ENCODE peak calls at places on chromosome 17, in four cellular contexts. B is transverse colon, Y is vagina, C is K562. T is an unnamed sample.

GRCh38 chr17:39199673-39199985 is 454 bp upstream of the RPL19 start:
- DNase-seq in Y (no peak), B (no peak), C (no peak), T (no peak)

GRCh38 chr17:37483311-37484039 is 6.2 kb upstream of the DUSP14 start:
- DNase-seq in Y (no peak), B (peak), C (no peak), T (no peak)

GRCh38 chr17:67974598-67975066 is 21.6 kb downstream of the C17orf58 start:
- DNase-seq in B (no peak), Y (no peak), C (no peak), T (no peak)

GRCh38 chr17:35901776-35902175 is 21.6 kb upstream of the CCL5 start:
- DNase-seq in C (no peak), Y (no peak), B (no peak), T (no peak)

GRCh38 chr17:12402963-12403622 is 262.6 kb upstream of the MYOCD start:
- DNase-seq in Y (peak), C (no peak), B (no peak), T (no peak)

GRCh38 chr17:66514227-66514806 is 211.9 kb downstream of the PRKCA start:
- DNase-seq in Y (no peak), C (no peak), B (no peak), T (no peak)

GRCh38 chr17:7323731-7324437 is 5.3 kb downstream of the NEURL4 start:
- DNase-seq in C (peak), B (peak), Y (no peak), T (peak)

GRCh38 chr17:39982069-39982371 is 1.4 kb downstream of the PSMD3 start:
- DNase-seq in B (no peak), C (no peak), Y (no peak), T (no peak)

GRCh38 chr17:73203135-73203787 is 10.4 kb downstream of the COG1 start:
- DNase-seq in C (no peak), Y (no peak), B (peak), T (no peak)

GRCh38 chr17:65055280-65055707 is 1.2 kb downstream of the GNA13 start:
- DNase-seq in Y (no peak), B (no peak), C (no peak), T (no peak)

GRCh38 chr17:21124096-21124495 is 2.7 kb upstream of the DHRS7B start:
- DNase-seq in B (no peak), Y (no peak), C (no peak), T (no peak)

GRCh38 chr17:72189781-72190593 is 69.2 kb downstream of the SOX9 start:
- DNase-seq in C (no peak), B (no peak), Y (no peak), T (no peak)

GRCh38 chr17:42180922-42181850 is at the start of gene KCNH4:
- DNase-seq in B (peak), C (peak), Y (no peak), T (peak)

GRCh38 chr17:10170233-10170632 is 28.2 kb downstream of the GAS7 start:
- DNase-seq in B (no peak), Y (no peak), C (no peak), T (no peak)

GRCh38 chr17:10789694-10790271 is 14.1 kb downstream of the TMEM238L start:
- DNase-seq in Y (no peak), B (no peak), C (no peak), T (no peak)

GRCh38 chr17:82076785-82077591 is 11.4 kb upstream of the DUS1L start:
- DNase-seq in Y (no peak), B (no peak), C (no peak), T (no peak)
- TF ChIP-seq POLR2AphosphoS5 in Y (no peak), B (no peak), C (peak), T (peak)

DNA sequence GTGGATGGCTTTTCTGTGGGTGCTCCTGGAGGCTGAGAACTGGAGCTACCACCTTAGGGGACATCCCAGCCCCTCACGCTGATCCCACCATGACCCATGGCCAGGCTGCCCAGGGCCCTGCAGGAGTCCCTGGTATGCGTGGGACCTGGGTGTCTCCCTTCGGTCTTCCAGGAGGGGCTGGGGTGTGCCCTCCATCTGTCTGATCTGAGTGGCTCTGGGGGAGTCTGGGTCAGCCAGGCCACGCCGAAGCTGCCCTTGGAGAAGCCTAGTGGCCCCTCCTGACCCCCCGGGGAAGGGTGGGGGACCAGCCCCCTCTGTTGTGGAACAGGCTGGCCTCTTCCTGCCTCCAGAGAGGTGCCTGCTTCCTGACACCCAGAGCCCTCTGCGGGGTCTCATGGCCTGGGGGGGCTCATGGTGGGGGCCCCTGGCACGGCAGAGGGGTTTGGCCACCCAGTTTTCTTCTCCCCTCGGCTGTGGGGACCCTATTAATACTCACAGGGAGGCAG is 10.7 kb downstream of the BAIAP2 start:
- DNase-seq in B (no peak), Y (no peak), C (no peak), T (no peak)
- TF ChIP-seq POLR2AphosphoS5 in B (no peak), Y (no peak), C (no peak), T (no peak)

GRCh38 chr17:56886288-56886721 is 27.5 kb downstream of the TRIM25 start:
- DNase-seq in C (no peak), B (peak), Y (no peak), T (no peak)
- TF ChIP-seq POLR2AphosphoS5 in C (no peak), B (peak), Y (no peak), T (no peak)

DNA sequence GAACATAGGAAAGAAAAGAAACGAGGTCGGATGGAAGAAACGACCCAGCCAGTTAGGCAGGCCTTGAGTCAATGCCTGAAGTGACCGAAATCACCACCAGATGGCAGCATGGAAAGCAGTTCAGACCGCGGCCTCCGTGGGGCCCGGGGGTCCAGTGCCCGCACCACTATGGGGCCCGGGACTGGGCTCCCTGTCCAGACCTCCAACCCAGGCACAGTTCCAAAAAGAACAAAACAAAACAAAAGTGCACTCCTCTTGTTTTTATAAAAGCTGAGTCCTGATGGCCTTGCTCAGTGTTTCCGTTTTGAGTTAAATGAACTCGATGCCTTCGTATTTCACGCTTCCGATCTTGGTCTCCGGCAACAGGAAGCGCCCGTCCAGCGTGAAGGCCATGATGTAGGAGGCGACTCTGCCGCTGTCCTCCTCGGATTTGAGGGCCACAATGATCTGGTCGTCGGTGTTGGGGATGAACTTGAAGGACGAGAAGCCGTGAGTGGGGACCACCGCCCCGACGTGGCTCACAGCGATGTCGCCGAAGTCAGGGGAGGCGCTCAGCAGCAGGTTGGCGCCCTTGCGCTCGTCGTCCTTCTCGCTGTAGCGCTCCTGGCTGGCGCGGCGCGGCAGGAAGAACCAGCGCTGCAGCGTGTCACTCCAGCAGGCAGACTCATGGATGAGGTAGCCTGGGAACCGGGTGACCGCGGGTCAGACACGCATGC is 13.7 kb upstream of the LGALS3BP start:
- DNase-seq in B (peak), Y (no peak), C (peak), T (peak)
- TF ChIP-seq POLR2AphosphoS5 in B (no peak), Y (no peak), C (no peak), T (no peak)

DNA sequence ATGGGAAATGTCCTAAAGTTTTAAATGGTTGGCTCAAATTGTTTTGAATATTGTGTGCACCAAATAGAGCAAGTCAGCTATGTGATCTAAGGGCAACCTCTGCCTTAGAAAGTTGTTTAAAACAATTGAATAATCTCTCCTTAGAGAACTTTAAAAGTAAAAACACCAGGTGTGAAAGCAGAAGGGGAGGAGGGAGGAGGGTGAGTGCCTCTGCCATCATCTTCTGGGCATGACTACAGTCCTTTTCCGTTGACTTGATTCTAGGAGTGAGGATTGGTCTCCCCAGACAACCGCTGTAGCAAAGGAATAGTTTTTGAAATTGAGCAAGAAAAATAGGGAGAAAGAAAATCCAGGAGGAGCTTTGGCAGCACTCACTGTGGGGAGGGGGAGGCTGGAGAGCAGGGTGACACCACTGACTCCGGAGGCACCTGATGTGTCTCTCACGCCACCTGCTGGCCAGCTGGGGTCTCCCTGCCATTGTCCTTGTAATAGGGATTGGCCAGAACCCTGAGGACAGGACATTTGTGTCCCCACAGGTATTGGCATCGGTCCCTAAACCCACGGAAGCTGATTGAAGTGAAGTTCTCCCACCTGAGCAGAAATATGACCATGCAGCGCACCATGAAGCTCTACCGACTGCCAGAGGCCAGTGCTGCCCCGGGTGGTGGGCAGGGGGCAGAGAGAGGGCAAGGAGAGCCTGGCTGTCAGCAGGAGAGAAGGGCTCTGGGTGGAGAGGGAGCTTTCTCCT is 33.3 kb downstream of the PLCD3 start:
- DNase-seq in Y (no peak), B (peak), C (peak), T (peak)
- TF ChIP-seq POLR2AphosphoS5 in Y (peak), B (peak), C (peak), T (no peak)

DNA sequence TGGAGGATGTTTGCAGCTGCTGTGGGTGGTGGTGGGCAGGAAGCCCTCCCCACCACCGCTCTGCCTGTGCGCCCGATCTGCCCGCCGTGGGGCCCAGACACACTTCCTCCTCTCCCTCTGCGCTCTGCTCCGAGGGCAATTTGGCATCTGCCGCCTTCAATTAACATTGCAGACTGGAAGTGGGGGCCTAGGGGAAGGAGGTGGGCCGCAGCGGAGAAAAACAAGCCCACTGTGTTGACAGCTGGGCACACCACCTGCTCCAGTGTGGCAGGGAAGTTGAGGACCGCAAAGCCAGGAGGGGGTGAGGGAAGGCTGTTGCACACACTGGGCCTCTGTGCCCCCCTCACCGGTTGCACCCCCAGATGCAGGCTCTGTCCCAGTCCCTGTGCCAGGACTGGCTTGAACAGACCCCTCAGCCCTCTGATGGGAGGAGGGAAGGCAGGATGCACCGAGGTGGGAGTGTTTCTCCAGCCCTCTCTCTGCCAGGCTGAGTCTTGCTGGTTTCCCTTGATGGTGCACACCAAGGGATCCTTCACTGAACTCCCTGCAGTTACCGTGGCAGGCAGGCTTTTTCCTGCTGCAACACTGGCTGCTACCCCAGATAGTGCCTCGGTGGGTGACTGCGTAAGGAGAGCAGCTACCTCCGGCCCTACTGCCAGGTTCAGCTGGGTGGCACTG is 72.8 kb upstream of the MED9 start:
- DNase-seq in Y (no peak), B (peak), C (no peak), T (no peak)
- TF ChIP-seq POLR2AphosphoS5 in Y (peak), B (no peak), C (no peak), T (no peak)

DNA sequence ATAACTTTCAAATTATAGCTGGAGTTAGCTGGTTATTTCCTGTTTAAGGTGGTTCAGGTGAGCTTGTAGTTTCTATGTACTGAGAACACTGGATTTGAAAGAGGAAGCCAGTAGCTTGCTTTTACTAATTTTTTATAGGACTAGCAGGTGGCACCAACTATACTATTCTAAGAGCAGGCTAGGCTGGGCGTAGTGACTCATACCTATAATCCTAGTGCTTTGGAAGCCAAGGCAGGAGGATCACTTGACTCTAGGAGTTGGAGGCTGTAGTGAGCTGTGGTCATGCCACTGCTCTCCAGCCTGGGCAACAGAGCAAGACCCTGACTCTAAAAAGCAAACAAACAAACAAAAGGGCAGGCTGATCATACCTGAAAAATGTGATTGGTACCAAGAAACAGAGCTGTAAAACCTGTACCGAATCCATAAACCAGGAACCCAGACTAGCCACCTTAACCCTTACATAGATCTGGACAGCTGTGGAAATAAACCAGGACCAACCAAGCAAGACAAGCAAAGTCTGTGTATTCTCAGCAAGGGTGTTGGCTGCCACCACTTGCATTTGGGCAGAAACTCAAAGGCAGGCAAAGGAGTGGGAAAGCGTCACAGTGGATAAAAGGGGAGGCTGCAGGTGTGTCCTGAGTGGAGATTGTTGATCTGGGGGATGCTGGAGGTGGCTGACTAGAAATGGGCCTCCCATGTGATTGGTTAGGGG is 36.3 kb downstream of the SLC47A1 start:
- DNase-seq in B (peak), Y (no peak), C (no peak), T (no peak)
- TF ChIP-seq POLR2AphosphoS5 in B (peak), Y (no peak), C (no peak), T (no peak)

T was measured in GM12892.